ENCODE peak calls at places on chromosomes 3 and 15, in six cellular contexts. Y, S, N, C, V and T are unnamed samples.
A peak's percentile ranks its signal among the peaks of the same experiment; 100 is the strongest.

GRCh38 chr3:9147215-9147895 is 102.1 kb downstream of the SRGAP3 start:
- DNase-seq in Y (no peak), S (no peak), N (no peak), C (no peak), V (no peak), T (no peak)

GRCh38 chr15:73378089-73378488 is 9.3 kb upstream of the HCN4 start:
- DNase-seq in Y (no peak), S (no peak), N (no peak), C (no peak), V (no peak), T (peak; percentile 78)

GRCh38 chr3:160200328-160200727 is 24.9 kb upstream of the C3orf80 start:
- DNase-seq in Y (no peak), S (no peak), N (no peak), C (no peak), V (no peak), T (no peak)

GRCh38 chr15:81239190-81239589 is 42.5 kb downstream of the IL16 start:
- DNase-seq in Y (no peak), S (no peak), N (peak; percentile 61), C (no peak), V (no peak), T (no peak)

GRCh38 chr3:158106773-158107461 is 697 bp upstream of the SHOX2 start:
- DNase-seq in Y (peak; percentile 38), S (no peak), N (no peak), C (peak; percentile 42), V (no peak), T (no peak)

GRCh38 chr3:124878561-124879394 is 8.4 kb downstream of the ITGB5 start:
- DNase-seq in Y (peak; percentile 95), S (no peak), N (no peak), C (peak; percentile 96), V (no peak), T (no peak)

GRCh38 chr3:10981961-10982360 is 10.6 kb upstream of the SLC6A1 start:
- DNase-seq in Y (peak; percentile 58), S (no peak), N (no peak), C (no peak), V (no peak), T (no peak)

GRCh38 chr3:125300416-125300815 is 74.7 kb downstream of the ZNF148 start:
- DNase-seq in Y (no peak), S (no peak), N (no peak), C (no peak), V (no peak), T (no peak)

GRCh38 chr3:177781686-177782161 is 584.4 kb upstream of the TBL1XR1 start:
- DNase-seq in Y (no peak), S (no peak), N (no peak), C (peak; percentile 14), V (no peak), T (peak; percentile 57)

GRCh38 chr3:45473841-45474240 is 85.5 kb downstream of the LARS2 start:
- DNase-seq in Y (peak; percentile 44), S (no peak), N (no peak), C (peak; percentile 75), V (no peak), T (no peak)

GRCh38 chr3:87006844-87007439 is 16.0 kb upstream of the VGLL3 start:
- DNase-seq in Y (no peak), S (no peak), N (no peak), C (peak; percentile 5), V (no peak), T (no peak)

GRCh38 chr15:70035719-70036077 is 62.0 kb downstream of the TLE3 start:
- DNase-seq in Y (no peak), S (no peak), N (no peak), C (no peak), V (no peak), T (no peak)

GRCh38 chr3:142853270-142854163 is 35.4 kb downstream of the PCOLCE2 start:
- DNase-seq in Y (peak; percentile 75), S (no peak), N (peak; percentile 6), C (no peak), V (no peak), T (peak; percentile 83)